ENCODE peak calls at places on chromosomes 2 and 18, in four cellular contexts. P, L, M and B are unnamed samples.

GRCh38 chr2:221724631-221725203 is 152.6 kb upstream of the EPHA4 start:
- DNase-seq in P (no peak), L (no peak), M (no peak), B (no peak)

GRCh38 chr2:54161660-54162059 is 46.2 kb downstream of the ACYP2 start:
- DNase-seq in P (no peak), L (peak), M (no peak), B (no peak)

GRCh38 chr2:3470856-3471737 is 48.2 kb downstream of the ADI1 start:
- DNase-seq in P (no peak), L (no peak), M (no peak), B (no peak)

GRCh38 chr2:53820711-53821110 is 33.9 kb downstream of the ERLEC1 start:
- DNase-seq in P (peak), L (peak), M (no peak), B (no peak)

GRCh38 chr2:12456293-12457151 is 260.2 kb upstream of the TRIB2 start:
- DNase-seq in P (peak), L (peak), M (peak), B (peak)

GRCh38 chr2:54631755-54632154 is 91.7 kb upstream of the EML6 start:
- DNase-seq in P (no peak), L (no peak), M (no peak), B (no peak)

GRCh38 chr2:230958803-230959756 is 34.0 kb upstream of the GPR55 start:
- DNase-seq in P (no peak), L (no peak), M (no peak), B (no peak)

GRCh38 chr2:160647967-160648685 is 154.5 kb upstream of the RBMS1 start:
- DNase-seq in P (no peak), L (no peak), M (no peak), B (no peak)

GRCh38 chr2:164545484-164545883 is 75.8 kb downstream of the GRB14 start:
- DNase-seq in P (no peak), L (no peak), M (no peak), B (no peak)

GRCh38 chr2:127330753-127331152 is 36.8 kb upstream of the ERCC3 start:
- DNase-seq in P (no peak), L (no peak), M (no peak), B (no peak)

GRCh38 chr2:190879474-190880373 is 897 bp upstream of the GLS start:
- DNase-seq in P (no peak), L (no peak), M (peak), B (no peak)

GRCh38 chr2:172836386-172837200 is 100.9 kb downstream of the RAPGEF4 start:
- DNase-seq in P (no peak), L (peak), M (no peak), B (peak)

GRCh38 chr2:187468262-187468661 is 20.2 kb upstream of the CALCRL start:
- DNase-seq in P (no peak), L (peak), M (no peak), B (no peak)

GRCh38 chr18:37393945-37394609 is 171.5 kb downstream of the CELF4 start:
- DNase-seq in P (no peak), L (peak), M (no peak), B (peak)

GRCh38 chr18:25724121-25724520 is 366.3 kb downstream of the SS18 start:
- DNase-seq in P (no peak), L (no peak), M (no peak), B (no peak)

GRCh38 chr18:79615586-79615985 is 64.0 kb upstream of the CTDP1 start:
- DNase-seq in P (no peak), L (no peak), M (no peak), B (no peak)

GRCh38 chr18:24515721-24516120 is 55.3 kb downstream of the HRH4 start:
- DNase-seq in P (no peak), L (no peak), M (no peak), B (no peak)

GRCh38 chr2:37000273-37000780 is 34.0 kb upstream of the STRN start:
- DNase-seq in P (no peak), L (peak), M (no peak), B (no peak)

GRCh38 chr2:100192825-100193224 is 50.4 kb upstream of the AFF3 start:
- DNase-seq in P (no peak), L (no peak), M (no peak), B (no peak)

GRCh38 chr18:27400001-27400400 is 214.9 kb upstream of the CHST9 start:
- DNase-seq in P (no peak), L (no peak), M (no peak), B (no peak)

GRCh38 chr2:121205321-121205942 is 79.6 kb downstream of the TFCP2L1 start:
- DNase-seq in P (peak), L (no peak), M (no peak), B (no peak)

GRCh38 chr2:118177318-118177717 is 89.0 kb downstream of the INSIG2 start:
- DNase-seq in P (no peak), L (no peak), M (no peak), B (no peak)

GRCh38 chr18:77131100-77131651 is 1.4 kb downstream of the MBP start:
- DNase-seq in P (no peak), L (no peak), M (peak), B (no peak)

GRCh38 chr2:37460866-37461229 is 116.4 kb downstream of the QPCT start:
- DNase-seq in P (no peak), L (no peak), M (no peak), B (no peak)

GRCh38 chr2:209977386-209978239 is 24.8 kb upstream of the RPE start:
- DNase-seq in P (peak), L (peak), M (no peak), B (peak)

GRCh38 chr2:197008229-197008628 is 81.7 kb upstream of the PGAP1 start:
- DNase-seq in P (no peak), L (peak), M (no peak), B (peak)

GRCh38 chr2:67526283-67526682 is 129.2 kb downstream of the ETAA1 start:
- DNase-seq in P (no peak), L (peak), M (no peak), B (peak)

GRCh38 chr18:50282521-50283335 is 1.4 kb upstream of the MBD1 start:
- DNase-seq in P (no peak), L (no peak), M (no peak), B (no peak)

GRCh38 chr2:231926761-231927565 is 767 bp upstream of the NPPC start:
- DNase-seq in P (no peak), L (peak), M (peak), B (no peak)

GRCh38 chr2:16031055-16031847 is 90.9 kb downstream of the MYCN start:
- DNase-seq in P (no peak), L (no peak), M (no peak), B (no peak)

GRCh38 chr18:25169701-25170100 is 182.3 kb downstream of the ZNF521 start:
- DNase-seq in P (no peak), L (peak), M (no peak), B (peak)

GRCh38 chr2:64750001-64750816 is 96.5 kb upstream of the SERTAD2 start:
- DNase-seq in P (no peak), L (peak), M (peak), B (peak)

GRCh38 chr2:10779776-10780490 is 32.7 kb downstream of the PDIA6 start:
- DNase-seq in P (no peak), L (no peak), M (no peak), B (no peak)

GRCh38 chr18:56748698-56749268 is 97.6 kb downstream of the WDR7 start:
- DNase-seq in P (peak), L (peak), M (no peak), B (peak)

GRCh38 chr18:76686737-76687231 is 135.6 kb upstream of the ZNF236 start:
- DNase-seq in P (peak), L (peak), M (no peak), B (peak)

GRCh38 chr18:73793386-73793785 is 354.2 kb downstream of the FBXO15 start:
- DNase-seq in P (no peak), L (peak), M (no peak), B (peak)

GRCh38 chr2:64400733-64401500 is 53.0 kb upstream of the LGALSL start:
- DNase-seq in P (no peak), L (no peak), M (no peak), B (no peak)

GRCh38 chr18:36255072-36255708 is 42.3 kb upstream of the FHOD3 start:
- DNase-seq in P (no peak), L (no peak), M (no peak), B (no peak)
- H3K4me3 ChIP-seq in P (no peak), L (no peak), M (no peak), B (no peak)

GRCh38 chr2:70143314-70144150 is 47.3 kb downstream of the C2orf42 start:
- DNase-seq in P (no peak), L (peak), M (peak), B (peak)

GRCh38 chr2:70144443-70145167 is 46.2 kb downstream of the C2orf42 start:
- DNase-seq in P (no peak), L (no peak), M (no peak), B (no peak)

GRCh38 chr2:70141754-70142589 is 48.8 kb downstream of the C2orf42 start:
- DNase-seq in P (no peak), L (peak), M (no peak), B (no peak)

GRCh38 chr2:70142590-70143313 is 48.1 kb downstream of the C2orf42 start:
- DNase-seq in P (peak), L (peak), M (peak), B (peak)

GRCh38 chr2:70140978-70141753 is 49.7 kb downstream of the C2orf42 start:
- DNase-seq in P (no peak), L (peak), M (peak), B (peak)
- TF ChIP-seq CTCF in P (peak), L (no peak), M (peak), B (no peak)

GRCh38 chr18:75206637-75207297 is 2.2 kb downstream of the PTGR3 start:
- DNase-seq in P (no peak), L (no peak), M (no peak), B (no peak)
- H3K4me3 ChIP-seq in P (peak), L (peak), M (no peak), B (peak)

DNA sequence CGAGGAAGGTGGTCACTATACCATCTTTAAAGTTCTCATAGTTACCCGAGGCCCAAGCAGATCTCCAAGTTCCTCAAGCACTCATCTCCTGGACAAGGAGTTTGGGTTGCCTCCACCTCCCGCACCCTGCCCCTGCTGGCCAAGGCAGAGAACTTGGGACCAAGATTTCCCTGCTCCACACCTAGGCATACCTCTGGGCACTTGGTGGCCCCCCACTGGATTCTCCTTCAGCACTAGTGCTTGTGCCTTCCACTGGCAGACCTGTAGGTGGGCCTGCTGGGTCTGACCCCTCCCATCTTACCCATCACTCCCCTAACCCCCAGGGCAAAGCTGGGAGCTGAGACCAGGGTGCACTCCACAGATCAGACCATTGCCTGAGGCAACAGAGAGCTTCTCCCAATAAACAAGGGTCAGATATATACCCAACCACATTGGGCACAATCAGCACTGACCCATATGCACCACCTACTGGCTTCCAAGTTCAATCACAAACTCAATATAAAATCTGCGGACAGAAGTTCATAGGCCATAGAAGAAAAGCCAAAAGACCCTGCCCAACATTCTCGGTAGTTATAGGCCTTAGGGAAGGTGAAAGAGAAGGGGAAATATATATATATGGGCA is 244.2 kb downstream of the EXOC6B start:
- DNase-seq in P (no peak), L (no peak), M (no peak), B (no peak)
- TF ChIP-seq CTCF in P (peak), L (no peak), M (no peak), B (peak)

DNA sequence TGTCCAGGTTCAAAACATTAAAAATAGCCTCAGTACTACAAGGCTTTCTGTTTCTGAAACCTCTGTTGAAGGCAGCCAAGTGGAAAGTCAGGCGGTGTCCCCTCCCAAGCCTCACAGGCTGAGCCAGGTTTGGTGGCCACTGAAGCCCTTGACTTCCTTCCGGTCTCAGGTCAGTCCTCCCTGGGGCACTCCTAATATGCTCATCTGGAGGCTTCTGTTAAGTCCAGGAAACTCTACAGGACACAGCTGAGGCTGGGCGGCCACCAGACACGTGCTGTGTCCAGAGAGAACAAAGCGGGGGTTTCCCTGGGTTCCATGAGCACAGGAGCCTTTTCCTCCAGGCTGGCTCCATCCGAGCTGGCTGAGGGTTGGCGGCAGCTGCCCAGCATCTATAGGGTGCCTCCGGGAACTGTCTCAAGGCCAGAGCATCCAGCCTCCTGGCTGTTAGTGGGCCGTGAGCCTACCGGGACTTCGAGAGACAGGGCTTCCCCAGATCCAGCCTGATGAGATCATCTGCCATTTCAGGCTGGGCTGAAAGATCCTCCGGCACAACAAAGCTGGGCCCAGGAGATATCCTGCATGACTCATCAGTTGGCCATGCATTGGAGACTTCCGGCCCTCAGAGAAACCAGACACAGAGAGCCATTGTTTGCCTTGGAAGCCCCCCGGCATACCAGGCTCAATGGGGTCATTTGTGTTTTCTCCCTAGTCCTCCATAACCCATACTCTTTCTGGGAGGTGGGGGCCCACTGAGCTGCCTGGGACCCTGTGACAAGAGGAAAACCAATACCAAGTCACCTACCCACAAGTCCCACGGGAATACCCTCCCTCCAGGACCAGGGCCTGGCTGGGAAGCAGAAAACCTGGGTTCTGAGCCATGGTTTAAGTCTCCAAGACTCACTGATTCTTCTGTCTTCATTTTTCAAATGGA is 71.7 kb downstream of the HS1BP3 start:
- DNase-seq in P (peak), L (peak), M (no peak), B (peak)
- H3K4me3 ChIP-seq in P (no peak), L (no peak), M (no peak), B (no peak)

GRCh38 chr18:22169011-22169888 is at the start of gene GATA6:
- DNase-seq in P (peak), L (peak), M (peak), B (peak)
- TF ChIP-seq CTCF in P (peak), L (peak), M (peak), B (peak)

GRCh38 chr18:62877448-62878221 is 162.3 kb downstream of the PHLPP1 start:
- DNase-seq in P (peak), L (peak), M (no peak), B (peak)
- H3K4me3 ChIP-seq in P (no peak), L (no peak), M (no peak), B (no peak)

GRCh38 chr2:218991674-218992168 is 1.5 kb downstream of the CRYBA2 start:
- DNase-seq in P (no peak), L (peak), M (no peak), B (peak)

GRCh38 chr2:218992196-218992595 is 1.0 kb downstream of the CRYBA2 start:
- DNase-seq in P (no peak), L (no peak), M (no peak), B (no peak)

GRCh38 chr2:218995561-218995960 is 2.3 kb upstream of the CRYBA2 start:
- DNase-seq in P (no peak), L (no peak), M (no peak), B (no peak)

GRCh38 chr2:218992703-218993344 is 398 bp downstream of the CRYBA2 start:
- DNase-seq in P (no peak), L (no peak), M (no peak), B (peak)

DNA sequence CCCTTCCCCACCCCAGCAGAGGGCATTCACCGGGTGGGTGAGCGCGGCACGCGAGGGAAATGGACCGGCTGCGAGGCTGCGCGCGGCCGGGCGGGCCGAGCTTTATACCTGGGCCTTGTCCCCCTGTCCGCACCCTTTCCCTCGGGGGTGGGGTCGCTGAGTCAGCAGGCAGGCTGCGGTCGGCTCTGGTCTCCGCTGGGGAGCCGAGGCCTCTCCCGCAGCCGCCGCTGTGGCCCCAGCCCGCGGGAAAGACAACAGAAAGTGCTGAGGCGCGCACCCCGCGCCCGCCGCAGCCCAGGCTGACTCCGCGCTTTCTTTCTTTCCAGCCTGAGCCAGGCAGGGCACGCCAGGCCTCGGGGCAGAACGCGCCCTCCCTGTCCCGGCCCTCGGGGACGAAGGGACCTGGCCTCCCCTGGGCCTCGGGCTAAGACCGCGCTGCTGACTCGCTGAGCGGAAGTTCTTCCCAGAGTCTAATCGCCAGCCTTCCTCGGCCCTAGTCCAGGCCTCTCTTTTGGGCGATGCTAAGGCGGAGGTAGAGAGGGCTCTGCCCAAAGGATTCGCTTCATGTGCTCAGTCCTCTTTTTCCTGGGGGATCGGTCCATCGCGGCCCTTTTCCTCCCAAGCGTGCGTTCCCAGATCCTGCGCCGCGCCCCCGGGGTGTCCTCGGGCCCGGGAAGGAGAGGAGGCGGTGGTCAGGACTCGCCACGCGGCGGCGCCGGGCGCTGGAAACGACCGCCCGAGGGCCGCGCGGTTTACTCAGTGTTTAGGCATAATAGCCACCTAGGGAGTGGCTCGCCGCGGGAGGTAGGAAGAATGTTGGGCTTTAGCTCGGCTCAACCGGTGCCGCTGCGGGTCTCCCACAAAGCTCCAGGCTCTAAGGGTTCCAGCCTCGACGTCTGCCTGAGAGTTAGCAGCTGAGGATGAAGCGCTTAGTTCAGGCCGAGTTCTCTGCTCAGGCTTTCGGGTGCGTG is at the start of gene CRYBA2:
- DNase-seq in P (no peak), L (no peak), M (no peak), B (no peak)
- TF ChIP-seq CTCF in P (no peak), L (no peak), M (no peak), B (no peak)

GRCh38 chr18:12657849-12658829 is at the start of gene SPIRE1:
- DNase-seq in P (no peak), L (peak), M (peak), B (peak)
- H3K4me3 ChIP-seq in P (peak), L (peak), M (peak), B (peak)

GRCh38 chr2:50672286-50672685 is 359.6 kb downstream of the NRXN1 start:
- DNase-seq in P (peak), L (no peak), M (no peak), B (no peak)

GRCh38 chr2:50674876-50675275 is 357.1 kb downstream of the NRXN1 start:
- DNase-seq in P (no peak), L (no peak), M (no peak), B (no peak)
- TF ChIP-seq CTCF in P (no peak), L (no peak), M (no peak), B (no peak)